ENCODE peak calls at places on chromosomes 13 and 19, in ten cellular contexts. D is SK-N-SH, X is K562, B is HL-60, O is sigmoid colon, I is Panc1, G is breast epithelium, W is suprapubic skin, U is GM12878, H is transverse colon. Q is an unnamed sample.

GRCh38 chr13:113743366-113744195 is 15.4 kb upstream of the TMEM255B start:
- DNase-seq in D (no peak), X (no peak), B (no peak), O (no peak), I (no peak), G (no peak), W (no peak), U (no peak), H (no peak), Q (no peak)

GRCh38 chr13:32984857-32985626 is 31.2 kb upstream of the KL start:
- DNase-seq in D (no peak), X (no peak), B (no peak), O (peak), I (peak), G (peak), W (no peak), U (no peak), H (peak), Q (peak)

GRCh38 chr19:34667349-34668076 is 9.4 kb downstream of the SCGB2B2 start:
- DNase-seq in D (no peak), X (peak), B (no peak), O (no peak), I (no peak), G (no peak), W (no peak), U (no peak), H (no peak), Q (no peak)

GRCh38 chr19:35879770-35880317 is 11.5 kb downstream of the APLP1 start:
- DNase-seq in D (peak), X (peak), B (peak), O (peak), I (peak), G (peak), W (peak), U (no peak), H (peak), Q (peak)

GRCh38 chr19:30253581-30253996 is 118.6 kb upstream of the ZNF536 start:
- DNase-seq in D (peak), X (no peak), B (no peak), O (no peak), I (no peak), G (no peak), W (no peak), U (no peak), H (no peak), Q (no peak)

GRCh38 chr19:50952890-50953289 is at the start of gene KLK5:
- DNase-seq in D (no peak), X (no peak), B (no peak), O (no peak), I (no peak), G (peak), W (no peak), U (no peak), H (no peak), Q (no peak)

GRCh38 chr13:49308104-49308875 is 60.6 kb downstream of the CDADC1 start:
- DNase-seq in D (no peak), X (no peak), B (no peak), O (peak), I (no peak), G (peak), W (peak), U (no peak), H (peak), Q (peak)

GRCh38 chr13:50677687-50678463 is 165.6 kb downstream of the DLEU7 start:
- DNase-seq in D (no peak), X (no peak), B (no peak), O (no peak), I (no peak), G (no peak), W (no peak), U (no peak), H (no peak), Q (no peak)

GRCh38 chr13:90686438-90686837 is 661.0 kb upstream of the MIR17HG start:
- DNase-seq in D (no peak), X (no peak), B (no peak), O (no peak), I (no peak), G (no peak), W (no peak), U (no peak), H (no peak), Q (no peak)

GRCh38 chr19:16591803-16592556 is 19.8 kb upstream of the SLC35E1 start:
- DNase-seq in D (no peak), X (no peak), B (no peak), O (no peak), I (no peak), G (no peak), W (no peak), U (no peak), H (no peak), Q (no peak)

GRCh38 chr19:11265177-11265784 is 3.0 kb upstream of the DOCK6 start:
- DNase-seq in D (no peak), X (peak), B (no peak), O (no peak), I (no peak), G (no peak), W (no peak), U (no peak), H (no peak), Q (no peak)

GRCh38 chr19:35093941-35094647 is 21.5 kb upstream of the FXYD3 start:
- DNase-seq in D (peak), X (no peak), B (no peak), O (no peak), I (no peak), G (no peak), W (no peak), U (no peak), H (no peak), Q (no peak)

GRCh38 chr13:42990991-42991891 is 800 bp downstream of the EPSTI1 start:
- DNase-seq in D (no peak), X (no peak), B (no peak), O (no peak), I (no peak), G (no peak), W (no peak), U (no peak), H (no peak), Q (peak)

GRCh38 chr13:27279506-27279905 is 8.9 kb downstream of the RASL11A start:
- DNase-seq in D (no peak), X (no peak), B (no peak), O (no peak), I (no peak), G (no peak), W (no peak), U (no peak), H (no peak), Q (no peak)

GRCh38 chr19:14320253-14320652 is 61.0 kb upstream of the ADGRE5 start:
- DNase-seq in D (no peak), X (no peak), B (no peak), O (no peak), I (no peak), G (no peak), W (no peak), U (no peak), H (no peak), Q (no peak)

GRCh38 chr13:41654800-41655199 is 197.4 kb downstream of the RGCC start:
- DNase-seq in D (no peak), X (no peak), B (peak), O (no peak), I (no peak), G (no peak), W (no peak), U (no peak), H (no peak), Q (no peak)

GRCh38 chr13:74573654-74574053 is 439.4 kb upstream of the KLF12 start:
- DNase-seq in D (no peak), X (no peak), B (no peak), O (no peak), I (no peak), G (no peak), W (no peak), U (no peak), H (no peak), Q (no peak)

GRCh38 chr13:112129557-112129956 is 62.6 kb downstream of the SOX1 start:
- DNase-seq in D (no peak), X (no peak), B (no peak), O (no peak), I (no peak), G (no peak), W (no peak), U (no peak), H (no peak), Q (no peak)

GRCh38 chr19:9615828-9616227 is 5.2 kb downstream of the ZNF561 start:
- DNase-seq in D (no peak), X (no peak), B (no peak), O (no peak), I (no peak), G (no peak), W (no peak), U (no peak), H (no peak), Q (no peak)

GRCh38 chr19:1676351-1677266 is 24.2 kb upstream of the TCF3 start:
- DNase-seq in D (no peak), X (peak), B (no peak), O (no peak), I (no peak), G (no peak), W (no peak), U (no peak), H (no peak), Q (no peak)

GRCh38 chr19:34350161-34350561 is 14.8 kb upstream of the GPI start:
- DNase-seq in D (no peak), X (no peak), B (no peak), O (no peak), I (no peak), G (no peak), W (no peak), U (no peak), H (no peak), Q (no peak)

GRCh38 chr13:54628383-54628782 is 1599.8 kb downstream of the OLFM4 start:
- DNase-seq in D (no peak), X (no peak), B (no peak), O (no peak), I (no peak), G (no peak), W (no peak), U (no peak), H (no peak), Q (no peak)

GRCh38 chr19:16369306-16369663 is 44.7 kb downstream of the KLF2 start:
- DNase-seq in D (no peak), X (no peak), B (no peak), O (peak), I (no peak), G (no peak), W (no peak), U (no peak), H (no peak), Q (no peak)

GRCh38 chr13:25489238-25489637 is 117.5 kb downstream of the ATP8A2 start:
- DNase-seq in D (no peak), X (no peak), B (no peak), O (no peak), I (no peak), G (no peak), W (no peak), U (no peak), H (no peak), Q (no peak)

GRCh38 chr13:25490236-25490635 is 118.5 kb downstream of the ATP8A2 start:
- DNase-seq in D (no peak), X (no peak), B (no peak), O (no peak), I (no peak), G (no peak), W (no peak), U (no peak), H (no peak), Q (no peak)

GRCh38 chr13:25493930-25494707 is 122.3 kb downstream of the ATP8A2 start:
- DNase-seq in D (no peak), X (no peak), B (no peak), O (no peak), I (no peak), G (no peak), W (no peak), U (no peak), H (no peak), Q (no peak)

GRCh38 chr13:25494708-25495411 is 123.1 kb downstream of the ATP8A2 start:
- DNase-seq in D (no peak), X (no peak), B (no peak), O (no peak), I (no peak), G (no peak), W (no peak), U (no peak), H (no peak), Q (no peak)
- TF ChIP-seq CTCF in D (no peak), X (no peak), B (no peak), O (no peak), I (no peak), G (no peak), W (no peak), U (no peak), H (no peak), Q (no peak)

GRCh38 chr19:49766938-49767315 is at the start of gene AP2A1:
- DNase-seq in D (no peak), X (no peak), B (no peak), O (no peak), I (no peak), G (no peak), W (no peak), U (no peak), H (no peak), Q (no peak)
- TF ChIP-seq POLR2AphosphoS5 in D (peak), X (no peak), B (no peak), O (peak), I (no peak), G (no peak), W (no peak), U (no peak), H (peak), Q (no peak)

GRCh38 chr19:44582581-44583265 is 30.6 kb upstream of the IGSF23 start:
- DNase-seq in D (peak), X (peak), B (peak), O (no peak), I (no peak), G (no peak), W (no peak), U (no peak), H (peak), Q (no peak)
- TF ChIP-seq CTCF in D (peak), X (peak), B (no peak), O (no peak), I (peak), G (peak), W (no peak), U (peak), H (peak), Q (no peak)

DNA sequence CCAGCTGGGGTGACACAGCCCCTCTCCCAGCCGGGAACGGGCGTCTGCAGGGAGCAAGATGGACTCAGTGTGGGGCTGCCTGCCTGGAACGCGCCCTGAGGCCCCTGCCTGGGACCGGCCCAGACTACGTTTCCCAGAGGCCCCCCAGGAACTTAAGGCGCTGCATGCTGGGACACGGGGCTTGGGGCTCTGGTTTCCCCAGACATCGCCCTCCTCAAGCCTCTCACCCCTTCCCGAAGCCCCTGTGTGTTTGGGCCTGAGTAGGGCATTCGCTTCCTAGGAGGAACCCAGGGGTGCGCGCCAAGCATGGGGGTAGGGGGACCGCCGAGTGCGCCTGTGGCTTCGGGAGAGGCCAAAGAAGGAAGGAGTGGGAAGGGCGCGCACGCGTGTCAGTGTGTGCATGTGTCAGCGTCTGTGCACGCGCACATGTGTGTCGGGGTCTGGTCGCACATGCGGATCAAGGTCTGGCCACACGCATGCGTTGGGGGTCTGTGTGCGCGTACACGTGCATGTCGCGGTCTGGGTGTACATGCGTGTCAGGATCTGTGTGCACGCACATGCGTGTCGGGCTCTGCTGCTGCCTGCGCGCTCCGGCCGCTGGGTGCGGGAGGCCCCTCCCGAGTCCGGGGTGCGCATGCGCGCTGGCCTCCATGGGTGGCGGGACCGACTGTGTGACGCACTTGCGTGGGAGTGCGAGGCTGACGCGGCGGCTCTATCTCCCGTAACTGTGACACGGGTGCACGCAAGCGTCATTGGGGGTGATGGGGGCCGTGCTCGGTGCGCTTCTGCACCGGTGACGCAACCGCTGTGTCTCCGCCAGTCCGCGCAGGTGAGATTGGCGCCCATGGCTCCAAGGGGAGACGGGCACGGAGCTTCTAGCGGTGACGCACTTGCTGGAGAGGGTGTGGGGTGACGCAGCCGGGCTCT is 16.2 kb downstream of the ZNF331 start:
- DNase-seq in D (peak), X (no peak), B (peak), O (peak), I (peak), G (peak), W (peak), U (peak), H (peak), Q (peak)
- TF ChIP-seq POLR2AphosphoS5 in D (no peak), X (no peak), B (peak), O (peak), I (peak), G (peak), W (no peak), U (peak), H (peak), Q (peak)

GRCh38 chr13:72253754-72254153 is 386.8 kb upstream of the DACH1 start:
- DNase-seq in D (no peak), X (no peak), B (no peak), O (no peak), I (no peak), G (no peak), W (no peak), U (no peak), H (no peak), Q (no peak)

GRCh38 chr13:72259528-72259927 is 392.5 kb upstream of the DACH1 start:
- DNase-seq in D (no peak), X (no peak), B (no peak), O (no peak), I (no peak), G (no peak), W (no peak), U (no peak), H (no peak), Q (no peak)

GRCh38 chr13:72258340-72258981 is 391.5 kb upstream of the DACH1 start:
- DNase-seq in D (no peak), X (no peak), B (no peak), O (no peak), I (no peak), G (no peak), W (no peak), U (no peak), H (no peak), Q (no peak)

GRCh38 chr13:72261732-72262131 is 394.7 kb upstream of the DACH1 start:
- DNase-seq in D (no peak), X (no peak), B (no peak), O (no peak), I (no peak), G (no peak), W (no peak), U (no peak), H (no peak), Q (no peak)

DNA sequence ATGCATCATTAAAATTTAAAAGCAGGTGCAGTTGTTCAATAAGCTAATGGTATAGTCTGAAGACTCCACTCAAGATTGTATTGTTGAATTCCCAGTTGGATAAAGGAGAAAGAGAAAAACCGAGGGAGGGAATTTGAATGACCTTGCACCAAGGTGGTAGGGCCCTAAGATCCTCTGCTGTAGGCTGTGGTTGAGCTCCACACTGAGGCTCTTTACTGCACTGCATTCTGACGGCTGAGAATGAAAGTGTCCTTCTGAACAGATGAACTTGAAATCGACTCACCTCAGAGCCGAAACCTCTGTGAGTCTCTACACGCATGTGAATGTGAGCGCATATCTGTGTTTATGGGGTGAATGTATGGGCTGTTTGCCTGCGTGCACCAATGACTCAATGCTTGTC is 388.9 kb upstream of the DACH1 start:
- DNase-seq in D (peak), X (no peak), B (peak), O (no peak), I (no peak), G (no peak), W (no peak), U (no peak), H (peak), Q (peak)
- TF ChIP-seq CTCF in D (peak), X (no peak), B (no peak), O (no peak), I (peak), G (peak), W (no peak), U (no peak), H (peak), Q (peak)

Q was measured in prostate gland.